ENCODE peak calls at places on chromosomes 3 and 15, in four cellular contexts. Y is K562, T is A549, K is HepG2. A is an unnamed sample.

GRCh38 chr3:136078421-136079364 is 113.2 kb downstream of the PPP2R3A start:
- DNase-seq in Y (no peak), T (peak; percentile 6), K (peak; percentile 4), A (no peak)

GRCh38 chr15:70826634-70827033 is 27.3 kb downstream of the LARP6 start:
- DNase-seq in Y (no peak), T (peak; percentile 58), K (peak; percentile 27), A (no peak)

GRCh38 chr3:108004647-108005046 is 86.2 kb downstream of the CD47 start:
- DNase-seq in Y (no peak), T (no peak), K (no peak), A (no peak)

GRCh38 chr15:76470691-76471090 is 134.1 kb downstream of the ISL2 start:
- DNase-seq in Y (no peak), T (no peak), K (no peak), A (no peak)

GRCh38 chr3:150235799-150236198 is 172.3 kb upstream of the TSC22D2 start:
- DNase-seq in Y (no peak), T (no peak), K (no peak), A (no peak)

GRCh38 chr3:37907906-37908305 is 46.2 kb downstream of the CTDSPL start:
- DNase-seq in Y (no peak), T (no peak), K (peak; percentile 95), A (no peak)

GRCh38 chr3:195080125-195080524 is 190.8 kb downstream of the XXYLT1 start:
- DNase-seq in Y (no peak), T (no peak), K (no peak), A (no peak)

GRCh38 chr15:64678126-64678819 is 97.1 kb downstream of the RBPMS2 start:
- DNase-seq in Y (no peak), T (no peak), K (no peak), A (no peak)

GRCh38 chr3:129608087-129608935 is 1.8 kb upstream of the PLXND1 start:
- DNase-seq in Y (no peak), T (no peak), K (no peak), A (no peak)

GRCh38 chr3:35664460-35664919 is 25.2 kb downstream of the ARPP21 start:
- DNase-seq in Y (no peak), T (no peak), K (no peak), A (peak; percentile 50)

GRCh38 chr3:124770341-124771082 is 40.3 kb downstream of the UMPS start:
- DNase-seq in Y (no peak), T (no peak), K (no peak), A (no peak)

DNA sequence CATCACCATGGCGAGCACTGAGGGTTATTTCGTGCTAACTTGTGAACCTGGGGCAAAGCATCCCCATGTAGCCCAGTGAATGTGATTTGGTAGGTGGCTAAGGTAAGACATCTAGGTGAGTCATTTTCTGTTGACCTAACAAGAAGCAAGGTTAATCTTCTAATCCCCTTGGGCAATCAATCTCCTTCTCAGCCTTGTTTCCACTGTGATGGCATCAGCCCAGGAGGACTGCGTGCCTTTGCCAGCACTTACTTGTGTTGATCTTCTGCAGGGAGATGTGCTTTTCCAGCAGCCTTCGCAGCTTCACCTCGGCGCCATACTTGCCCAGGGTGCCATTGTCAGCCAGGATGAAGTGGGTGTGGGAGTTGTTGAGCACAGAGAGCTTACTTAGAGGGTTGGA is 35.7 kb downstream of the TRPM1 start:
- DNase-seq in Y (no peak), T (no peak), K (no peak), A (peak; percentile 10)
- TF ChIP-seq RNF2 in Y (no peak), T (no peak), K (no peak), A (no peak)

GRCh38 chr15:72958634-72959033 is 93.6 kb upstream of the NEO1 start:
- DNase-seq in Y (no peak), T (no peak), K (no peak), A (no peak)
- TF ChIP-seq RNF2 in Y (no peak), T (no peak), K (no peak), A (no peak)

GRCh38 chr15:91689377-91689776 is 164.1 kb upstream of the SLCO3A1 start:
- DNase-seq in Y (no peak), T (no peak), K (no peak), A (no peak)

GRCh38 chr15:91696981-91697380 is 156.5 kb upstream of the SLCO3A1 start:
- DNase-seq in Y (no peak), T (no peak), K (no peak), A (no peak)

GRCh38 chr15:91692596-91692995 is 160.9 kb upstream of the SLCO3A1 start:
- DNase-seq in Y (no peak), T (no peak), K (no peak), A (no peak)

GRCh38 chr15:91694829-91695205 is 158.7 kb upstream of the SLCO3A1 start:
- DNase-seq in Y (no peak), T (no peak), K (peak; percentile 39), A (no peak)

GRCh38 chr15:91694131-91694828 is 159.2 kb upstream of the SLCO3A1 start:
- DNase-seq in Y (no peak), T (no peak), K (no peak), A (no peak)
- TF ChIP-seq RNF2 in Y (no peak), T (no peak), K (no peak), A (no peak)

GRCh38 chr3:165778456-165778855 is 58.8 kb downstream of the BCHE start:
- DNase-seq in Y (no peak), T (no peak), K (no peak), A (no peak)

GRCh38 chr3:165770781-165771180 is 66.4 kb downstream of the BCHE start:
- DNase-seq in Y (no peak), T (no peak), K (no peak), A (no peak)

GRCh38 chr3:165778891-165779290 is 58.3 kb downstream of the BCHE start:
- DNase-seq in Y (no peak), T (no peak), K (no peak), A (no peak)

DNA sequence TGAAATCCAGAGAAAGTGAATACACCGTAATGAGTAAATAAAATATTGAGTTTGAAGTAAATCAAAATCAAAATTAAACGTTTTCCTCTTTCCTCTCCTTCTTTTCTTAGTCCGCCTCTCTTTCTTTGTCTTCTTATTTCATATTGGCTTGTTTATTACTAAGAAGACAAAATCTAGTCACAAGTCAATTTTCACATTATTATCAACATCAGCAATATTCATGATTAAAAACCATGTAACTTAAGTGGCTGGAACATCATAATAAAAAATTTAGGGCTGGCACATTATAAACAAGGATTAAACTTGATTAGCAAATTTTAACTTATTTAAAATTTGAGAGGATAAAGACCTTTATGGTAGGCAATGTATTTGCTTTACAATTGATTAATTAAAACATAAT is 61.4 kb downstream of the BCHE start:
- DNase-seq in Y (no peak), T (no peak), K (no peak), A (no peak)
- TF ChIP-seq RNF2 in Y (no peak), T (no peak), K (no peak), A (no peak)

GRCh38 chr15:51251591-51251990 is 86.8 kb downstream of the CYP19A1 start:
- DNase-seq in Y (peak; percentile 18), T (no peak), K (no peak), A (no peak)
- TF ChIP-seq RNF2 in Y (no peak), T (no peak), K (no peak), A (no peak)